ENCODE peak calls at places on chromosomes 2 and 18, in six cellular contexts. X, T, O, S, J and I are unnamed samples.

GRCh38 chr2:200862532-200863000 is 1.9 kb downstream of the CLK1 start:
- DNase-seq in X (no peak), T (no peak), O (peak; percentile 42), S (no peak), J (no peak), I (no peak)

GRCh38 chr18:62979900-62980299 is 264.6 kb downstream of the PHLPP1 start:
- DNase-seq in X (no peak), T (no peak), O (no peak), S (no peak), J (no peak), I (no peak)

GRCh38 chr2:229129738-229130371 is 141.2 kb downstream of the PID1 start:
- DNase-seq in X (no peak), T (no peak), O (no peak), S (no peak), J (no peak), I (no peak)

GRCh38 chr18:62812242-62812641 is 96.9 kb downstream of the PHLPP1 start:
- DNase-seq in X (no peak), T (no peak), O (peak; percentile 28), S (no peak), J (no peak), I (no peak)

GRCh38 chr2:177717831-177718618 is 325.5 kb downstream of the AGPS start:
- DNase-seq in X (no peak), T (no peak), O (no peak), S (no peak), J (no peak), I (no peak)

GRCh38 chr2:105783972-105784371 is 39.3 kb downstream of the NCK2 start:
- DNase-seq in X (no peak), T (no peak), O (no peak), S (no peak), J (no peak), I (no peak)

GRCh38 chr2:25402477-25402876 is 60.8 kb upstream of the DNMT3A start:
- DNase-seq in X (no peak), T (no peak), O (no peak), S (no peak), J (no peak), I (no peak)

GRCh38 chr2:144348846-144349245 is 171.1 kb downstream of the ZEB2 start:
- DNase-seq in X (no peak), T (no peak), O (no peak), S (no peak), J (no peak), I (no peak)

GRCh38 chr2:166373105-166373504 is 2.6 kb downstream of the SCN9A start:
- DNase-seq in X (no peak), T (no peak), O (no peak), S (no peak), J (no peak), I (no peak)

GRCh38 chr2:21228041-21228895 is 104.5 kb downstream of the TDRD15 start:
- DNase-seq in X (no peak), T (no peak), O (peak; percentile 93), S (no peak), J (no peak), I (no peak)

GRCh38 chr2:67846341-67847070 is 216.3 kb downstream of the C1D start:
- DNase-seq in X (peak; percentile 90), T (no peak), O (peak; percentile 72), S (peak; percentile 92), J (peak; percentile 97), I (peak; percentile 98)
- H3K27ac ChIP-seq in X (peak overlapping the region; percentile 50), T (no peak overlapping the region), O (no peak overlapping the region), S (no peak overlapping the region), J (peak overlapping the region; percentile 75), I (peak overlapping the region; percentile 68)

GRCh38 chr2:134348239-134348638 is 94.4 kb downstream of the MGAT5 start:
- DNase-seq in X (no peak), T (no peak), O (no peak), S (no peak), J (no peak), I (no peak)

GRCh38 chr2:134354611-134355010 is 100.7 kb downstream of the MGAT5 start:
- DNase-seq in X (no peak), T (no peak), O (no peak), S (no peak), J (no peak), I (no peak)

GRCh38 chr2:134351899-134352298 is 98.0 kb downstream of the MGAT5 start:
- DNase-seq in X (no peak), T (no peak), O (no peak), S (no peak), J (no peak), I (no peak)

GRCh38 chr2:134357814-134358213 is 103.9 kb downstream of the MGAT5 start:
- DNase-seq in X (no peak), T (no peak), O (no peak), S (no peak), J (no peak), I (no peak)

GRCh38 chr2:134352844-134353243 is 99.0 kb downstream of the MGAT5 start:
- DNase-seq in X (no peak), T (no peak), O (no peak), S (no peak), J (no peak), I (no peak)
- TF ChIP-seq POLR2AphosphoS5 in X (no peak), T (no peak), O (no peak), S (no peak), J (no peak), I (no peak)

DNA sequence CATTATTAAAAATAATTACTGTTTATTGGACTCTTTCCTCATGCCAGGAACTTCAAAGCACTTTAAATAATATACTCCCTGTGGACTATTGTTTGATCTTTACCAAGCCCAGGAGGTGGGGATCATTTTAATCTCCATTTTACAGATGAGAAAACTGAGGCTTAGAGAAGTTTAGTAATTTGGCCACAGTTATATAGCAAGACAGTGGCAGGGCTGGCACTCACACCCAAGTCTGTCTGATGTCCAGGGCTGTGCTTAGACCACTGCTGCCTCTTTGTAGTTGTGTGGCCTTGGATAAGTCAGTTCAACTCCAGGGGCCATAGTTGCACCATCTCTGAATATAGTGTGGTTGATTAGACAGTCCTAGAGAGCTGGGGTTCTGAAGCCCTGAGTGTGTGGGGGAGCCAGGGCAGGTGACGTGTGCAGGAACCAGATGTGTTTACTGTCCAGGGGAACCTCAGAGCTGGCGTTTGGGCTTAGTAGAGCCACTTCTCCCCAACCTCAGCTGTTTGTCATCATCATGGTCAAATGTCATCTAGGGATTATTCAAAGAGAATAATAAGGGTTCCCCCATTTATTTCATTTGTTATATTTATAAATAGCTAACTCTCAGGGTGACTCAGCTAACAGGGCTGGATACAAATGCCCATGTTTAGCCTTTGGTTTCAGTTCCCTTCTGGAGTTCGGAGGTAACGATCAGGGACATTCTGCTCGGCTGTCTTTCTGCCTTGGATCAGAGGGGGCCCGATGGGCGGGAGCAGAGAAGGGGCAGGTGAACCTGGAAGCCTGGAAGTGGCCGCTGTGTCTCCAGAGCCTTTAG is 68.0 kb downstream of the BOLA3 start:
- DNase-seq in X (no peak), T (no peak), O (no peak), S (no peak), J (no peak), I (no peak)
- TF ChIP-seq EP300 in X (no peak), T (no peak), O (no peak), S (no peak), J (no peak), I (no peak)

GRCh38 chr2:119283873-119284331 is 60.3 kb downstream of the STEAP3 start:
- DNase-seq in X (peak; percentile 77), T (no peak), O (no peak), S (no peak), J (peak; percentile 91), I (peak; percentile 85)
- H3K27ac ChIP-seq in X (peak overlapping the region; percentile 60), T (peak overlapping the region; percentile 76), O (no peak overlapping the region), S (no peak overlapping the region), J (no peak overlapping the region), I (no peak overlapping the region)

GRCh38 chr2:96209011-96209728 is 543 bp upstream of the STARD7 start:
- DNase-seq in X (no peak), T (no peak), O (peak; percentile 41), S (no peak), J (no peak), I (no peak)
- TF ChIP-seq POLR2AphosphoS5 in X (no peak), T (no peak), O (no peak), S (no peak), J (peak; percentile 3), I (no peak)